ENCODE peak calls at places on chromosomes 5 and 9, in six cellular contexts. V is H9, K is mesendoderm, J is MM.1S, Z is neural progenitor cell, C is IMR-90. G is an unnamed sample.

GRCh38 chr5:139474815-139475791 is 4.3 kb downstream of the SMIM33 start:
- DNase-seq in V (no peak), K (no peak), J (no peak), Z (no peak), C (peak), G (peak)

GRCh38 chr5:77171141-77171910 is 39.2 kb upstream of the PDE8B start:
- DNase-seq in V (no peak), K (no peak), J (no peak), Z (no peak), C (no peak), G (no peak)

GRCh38 chr5:164306662-164307061 is 801.2 kb downstream of the MAT2B start:
- DNase-seq in V (no peak), K (peak), J (no peak), Z (no peak), C (peak), G (no peak)

GRCh38 chr9:109797509-109797908 is 17.5 kb downstream of the PALM2AKAP2 start:
- DNase-seq in V (no peak), K (no peak), J (no peak), Z (no peak), C (no peak), G (no peak)

GRCh38 chr5:11525020-11525419 is 379.2 kb downstream of the CTNND2 start:
- DNase-seq in V (no peak), K (peak), J (no peak), Z (peak), C (no peak), G (peak)

GRCh38 chr9:15738011-15738410 is 185.2 kb downstream of the CCDC171 start:
- DNase-seq in V (no peak), K (no peak), J (no peak), Z (no peak), C (no peak), G (peak)

GRCh38 chr9:72667181-72667580 is 145.8 kb downstream of the TMC1 start:
- DNase-seq in V (no peak), K (no peak), J (no peak), Z (no peak), C (no peak), G (no peak)

GRCh38 chr9:89558500-89558899 is 46.3 kb upstream of the GADD45G start:
- DNase-seq in V (no peak), K (no peak), J (no peak), Z (no peak), C (no peak), G (no peak)

GRCh38 chr9:90965911-90966290 is 164.3 kb downstream of the SYK start:
- DNase-seq in V (no peak), K (no peak), J (no peak), Z (no peak), C (no peak), G (no peak)

GRCh38 chr5:174491761-174492350 is 232.5 kb upstream of the MSX2 start:
- DNase-seq in V (no peak), K (no peak), J (no peak), Z (no peak), C (no peak), G (no peak)

GRCh38 chr5:93581738-93582414 is 857 bp upstream of the NR2F1-AS1 start:
- DNase-seq in V (no peak), K (peak), J (no peak), Z (peak), C (peak), G (peak)

GRCh38 chr9:33255006-33255405 is 9.5 kb downstream of the BAG1 start:
- DNase-seq in V (no peak), K (no peak), J (no peak), Z (no peak), C (no peak), G (no peak)

GRCh38 chr5:10456583-10457562 is 15.2 kb downstream of the ROPN1L start:
- DNase-seq in V (no peak), K (no peak), J (no peak), Z (no peak), C (peak), G (peak)

GRCh38 chr9:445033-445432 is 230.4 kb downstream of the DOCK8 start:
- DNase-seq in V (no peak), K (no peak), J (no peak), Z (no peak), C (no peak), G (peak)

GRCh38 chr5:179295778-179296149 is 49.5 kb downstream of the ADAMTS2 start:
- DNase-seq in V (no peak), K (no peak), J (no peak), Z (no peak), C (no peak), G (no peak)

GRCh38 chr9:6667633-6668280 is 22.2 kb upstream of the GLDC start:
- DNase-seq in V (no peak), K (peak), J (peak), Z (peak), C (peak), G (peak)

GRCh38 chr5:180026320-180026719 is 45.2 kb downstream of the RNF130 start:
- DNase-seq in V (no peak), K (peak), J (peak), Z (no peak), C (peak), G (peak)

DNA sequence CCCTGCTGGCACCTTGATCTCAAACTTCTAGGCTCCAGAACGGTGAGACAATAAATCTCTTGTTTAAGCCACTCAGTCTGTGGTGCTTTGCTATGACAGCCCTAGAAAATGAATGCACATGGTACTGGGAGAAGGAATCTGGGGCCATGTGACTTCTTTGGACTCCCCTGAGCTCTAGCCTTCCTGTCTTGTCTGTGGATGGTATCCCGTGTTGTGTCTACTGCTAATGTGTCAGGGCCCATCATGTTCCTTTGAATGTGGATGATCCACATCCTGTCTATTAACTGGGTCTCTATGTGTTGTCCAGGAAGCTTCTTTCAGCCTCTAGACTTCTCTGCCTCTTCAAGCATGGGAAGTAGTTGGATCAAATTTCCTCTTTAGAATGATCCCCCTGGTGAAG is 25.1 kb downstream of the IL7R start:
- DNase-seq in V (no peak), K (no peak), J (no peak), Z (no peak), C (no peak), G (no peak)
- H3K9ac ChIP-seq in V (no peak), K (no peak), J (no peak), Z (no peak), C (no peak), G (no peak)

DNA sequence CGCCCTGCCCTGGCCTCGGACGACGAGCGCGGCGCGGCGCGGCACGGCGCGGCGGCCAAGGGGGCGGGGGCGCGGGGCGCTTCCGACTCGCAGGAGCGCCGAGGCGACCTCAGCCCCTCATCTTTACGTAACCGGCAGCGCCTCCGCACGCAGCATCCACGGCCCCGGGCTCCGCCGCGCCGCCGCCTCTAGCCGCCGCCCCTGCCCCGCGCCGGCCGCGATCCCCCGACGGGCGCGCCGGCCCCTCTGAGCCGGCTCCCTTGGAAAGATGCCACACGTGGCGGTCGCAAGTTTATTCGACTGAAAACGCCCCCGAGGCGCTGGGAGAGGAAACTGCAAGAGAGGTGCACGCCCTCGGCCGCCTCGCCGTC is 1.0 kb downstream of the KLF9 start:
- DNase-seq in V (no peak), K (peak), J (peak), Z (peak), C (no peak), G (no peak)
- H3K9ac ChIP-seq in V (no peak), K (peak), J (peak), Z (no peak), C (peak), G (peak)

GRCh38 chr5:43010956-43011355 is 29.2 kb downstream of the ANXA2R start:
- DNase-seq in V (no peak), K (no peak), J (no peak), Z (no peak), C (no peak), G (peak)

GRCh38 chr5:43007246-43007910 is 32.7 kb downstream of the ANXA2R start:
- DNase-seq in V (peak), K (peak), J (peak), Z (peak), C (peak), G (peak)

GRCh38 chr5:43008369-43009158 is 31.6 kb downstream of the ANXA2R start:
- DNase-seq in V (peak), K (peak), J (peak), Z (peak), C (peak), G (peak)

GRCh38 chr5:43007911-43008368 is 32.2 kb downstream of the ANXA2R start:
- DNase-seq in V (peak), K (peak), J (peak), Z (peak), C (peak), G (peak)

GRCh38 chr5:43006411-43007202 is 33.5 kb downstream of the ANXA2R start:
- DNase-seq in V (no peak), K (no peak), J (no peak), Z (no peak), C (peak), G (no peak)
- H3K9ac ChIP-seq in V (no peak), K (no peak), J (no peak), Z (no peak), C (peak), G (no peak)

GRCh38 chr5:129904667-129905466 is 602 bp downstream of the CHSY3 start:
- DNase-seq in V (peak), K (no peak), J (no peak), Z (peak), C (no peak), G (no peak)
- H3K9ac ChIP-seq in V (peak), K (peak), J (peak), Z (no peak), C (peak), G (peak)

GRCh38 chr5:16885635-16886365 is 50.3 kb downstream of the MYO10 start:
- DNase-seq in V (no peak), K (no peak), J (no peak), Z (no peak), C (no peak), G (no peak)

GRCh38 chr5:16884595-16884994 is 51.5 kb downstream of the MYO10 start:
- DNase-seq in V (no peak), K (no peak), J (no peak), Z (no peak), C (no peak), G (no peak)

GRCh38 chr5:16888694-16889124 is 47.4 kb downstream of the MYO10 start:
- DNase-seq in V (no peak), K (no peak), J (no peak), Z (no peak), C (peak), G (peak)

GRCh38 chr5:16886366-16886736 is 49.7 kb downstream of the MYO10 start:
- DNase-seq in V (no peak), K (no peak), J (no peak), Z (no peak), C (peak), G (peak)

GRCh38 chr5:16886793-16887345 is 49.2 kb downstream of the MYO10 start:
- DNase-seq in V (no peak), K (no peak), J (no peak), Z (no peak), C (no peak), G (no peak)
- H3K9ac ChIP-seq in V (no peak), K (no peak), J (no peak), Z (no peak), C (no peak), G (no peak)

GRCh38 chr9:137876781-137877386 is 698 bp upstream of the CACNA1B start:
- DNase-seq in V (peak), K (no peak), J (no peak), Z (no peak), C (no peak), G (no peak)
- H3K9ac ChIP-seq in V (no peak), K (no peak), J (no peak), Z (no peak), C (no peak), G (no peak)

GRCh38 chr9:36575411-36575882 is 2.8 kb downstream of the MELK start:
- DNase-seq in V (no peak), K (peak), J (no peak), Z (no peak), C (peak), G (peak)
- H3K9ac ChIP-seq in V (peak), K (no peak), J (no peak), Z (no peak), C (no peak), G (no peak)

DNA sequence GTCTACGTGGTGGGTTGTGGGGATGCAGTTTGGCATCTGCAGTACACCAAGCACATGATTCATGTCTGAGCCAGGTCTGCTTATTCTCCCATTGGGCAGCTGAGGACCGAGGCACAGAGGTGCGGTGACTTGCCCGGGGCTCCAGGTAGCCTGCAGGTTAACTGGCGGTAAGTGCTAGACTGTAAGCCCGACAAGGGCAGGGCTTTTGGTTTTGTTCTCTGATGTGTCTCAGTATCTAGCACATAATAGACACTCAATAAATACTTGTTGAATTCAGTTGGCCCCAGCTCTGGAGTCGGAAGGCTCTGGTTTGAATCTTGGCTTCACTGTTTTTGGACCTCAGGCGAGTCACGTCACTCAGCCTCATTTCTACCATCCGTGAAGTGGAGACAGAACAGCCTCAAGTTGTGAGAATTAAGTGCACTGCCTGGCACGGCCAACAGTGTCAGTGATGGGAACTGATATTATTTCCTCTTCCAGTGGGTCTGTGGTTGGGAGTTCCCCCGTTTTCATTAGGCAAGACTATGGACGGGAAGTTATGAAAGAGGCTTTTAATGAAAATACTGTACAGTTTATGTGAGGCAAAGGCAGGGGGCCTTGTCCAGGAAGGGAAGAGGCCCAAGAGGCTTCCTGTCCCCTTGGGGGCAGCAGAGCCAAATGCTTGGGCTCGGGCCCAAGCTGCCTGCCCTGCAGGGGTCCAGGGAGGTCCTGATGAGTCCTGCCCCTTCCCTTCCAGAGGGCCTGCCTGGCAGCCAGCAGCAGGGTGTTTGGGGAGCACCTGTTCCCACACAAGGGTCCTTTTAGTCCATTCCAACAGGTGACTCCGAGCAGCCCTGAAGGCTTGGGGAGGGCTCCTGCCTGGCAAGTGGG is 3.3 kb downstream of the PRELID1 start:
- DNase-seq in V (peak), K (peak), J (no peak), Z (no peak), C (no peak), G (no peak)
- H3K9ac ChIP-seq in V (no peak), K (no peak), J (no peak), Z (no peak), C (no peak), G (no peak)

GRCh38 chr5:148972958-148973357 is 89.9 kb downstream of the SH3TC2 start:
- DNase-seq in V (no peak), K (peak), J (no peak), Z (no peak), C (peak), G (peak)

GRCh38 chr5:148970876-148971275 is 92.0 kb downstream of the SH3TC2 start:
- DNase-seq in V (no peak), K (no peak), J (no peak), Z (no peak), C (no peak), G (no peak)

GRCh38 chr5:148974638-148975330 is 88.1 kb downstream of the SH3TC2 start:
- DNase-seq in V (no peak), K (peak), J (no peak), Z (no peak), C (no peak), G (peak)

GRCh38 chr5:148972396-148972795 is 90.5 kb downstream of the SH3TC2 start:
- DNase-seq in V (no peak), K (no peak), J (no peak), Z (no peak), C (no peak), G (no peak)

DNA sequence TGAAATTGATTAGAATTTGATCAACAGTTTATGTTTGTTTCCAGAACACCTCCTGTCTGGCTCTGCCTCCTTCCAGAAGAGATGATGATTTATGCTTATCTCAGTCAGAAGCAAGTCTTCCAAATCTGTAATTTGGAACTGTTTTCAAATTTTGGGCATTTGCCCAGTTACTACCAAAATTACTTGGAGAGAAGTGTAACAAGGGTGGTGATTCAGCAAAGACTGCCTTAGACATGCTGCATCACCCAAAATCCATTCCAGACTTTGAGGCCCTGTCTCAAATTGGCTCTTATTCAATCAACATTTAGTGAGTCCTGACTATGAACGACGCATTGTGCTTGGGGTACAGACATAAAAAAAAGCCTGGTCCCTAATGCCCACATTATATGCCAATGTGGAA is 89.4 kb downstream of the SH3TC2 start:
- DNase-seq in V (no peak), K (no peak), J (no peak), Z (no peak), C (peak), G (peak)
- H3K9ac ChIP-seq in V (no peak), K (no peak), J (no peak), Z (no peak), C (no peak), G (no peak)

GRCh38 chr5:14266171-14266570 is 123.0 kb downstream of the TRIO start:
- DNase-seq in V (no peak), K (no peak), J (no peak), Z (no peak), C (no peak), G (no peak)

GRCh38 chr5:14265574-14265973 is 122.4 kb downstream of the TRIO start:
- DNase-seq in V (no peak), K (peak), J (no peak), Z (no peak), C (peak), G (peak)

GRCh38 chr5:14263700-14264099 is 120.6 kb downstream of the TRIO start:
- DNase-seq in V (no peak), K (no peak), J (peak), Z (no peak), C (no peak), G (no peak)

GRCh38 chr5:14266686-14267085 is 123.5 kb downstream of the TRIO start:
- DNase-seq in V (no peak), K (no peak), J (no peak), Z (no peak), C (no peak), G (no peak)

GRCh38 chr5:14264605-14265316 is 121.6 kb downstream of the TRIO start:
- DNase-seq in V (peak), K (peak), J (peak), Z (peak), C (peak), G (peak)
- H3K9ac ChIP-seq in V (peak), K (peak), J (peak), Z (peak), C (peak), G (no peak)

G was measured in fibroblast of lung.